ENCODE peak calls at places on chromosomes 13 and 19, in eight cellular contexts. K is lower leg skin, X is NB4, M is heart left ventricle, V is ovary, H is adrenal gland, L is prostate gland, G is body of pancreas. I is an unnamed sample.

GRCh38 chr13:28451482-28452217 is 43.3 kb downstream of the FLT1 start:
- DNase-seq in X (no peak), K (no peak), V (no peak), G (no peak), H (no peak), L (no peak), M (no peak), I (no peak)

GRCh38 chr19:14051980-14052379 is 9.9 kb downstream of the PALM3 start:
- DNase-seq in V (no peak), H (no peak), K (no peak), L (no peak), X (no peak), G (no peak), M (no peak), I (no peak)

GRCh38 chr19:3982701-3983541 is 2.3 kb downstream of the EEF2 start:
- DNase-seq in X (peak; percentile 11), K (no peak), L (no peak), V (peak; percentile 52), H (no peak), G (peak; percentile 46), M (peak; percentile 48), I (no peak)

GRCh38 chr19:17089238-17089637 is 13.7 kb downstream of the MYO9B start:
- DNase-seq in G (no peak), K (no peak), M (no peak), L (no peak), V (no peak), H (no peak), X (no peak), I (no peak)

GRCh38 chr13:100549316-100549715 is 39.3 kb downstream of the GGACT start:
- DNase-seq in X (no peak), M (no peak), V (no peak), K (no peak), L (no peak), H (no peak), G (no peak), I (no peak)

GRCh38 chr19:3450796-3451411 is 29.4 kb downstream of the SMIM24 start:
- DNase-seq in V (peak; percentile 76), G (peak; percentile 53), K (peak; percentile 92), M (peak; percentile 94), X (peak; percentile 44), H (peak; percentile 86), L (no peak), I (peak; percentile 52)

GRCh38 chr19:33904681-33905080 is 108.0 kb downstream of the KCTD15 start:
- DNase-seq in V (peak; percentile 21), X (no peak), H (no peak), G (peak; percentile 90), L (peak; percentile 29), K (no peak), M (peak; percentile 51), I (no peak)

GRCh38 chr13:29359181-29359580 is 236.3 kb downstream of the SLC7A1 start:
- DNase-seq in H (no peak), G (no peak), X (peak; percentile 53), L (no peak), V (no peak), M (no peak), K (no peak), I (no peak)

GRCh38 chr19:53537523-53538377 is at the start of gene ZNF331:
- DNase-seq in G (peak; percentile 85), L (peak; percentile 68), X (peak; percentile 81), H (peak; percentile 86), K (peak; percentile 96), M (peak; percentile 89), V (peak; percentile 86), I (peak; percentile 68)

GRCh38 chr13:80903911-80904310 is 563.0 kb upstream of the SPRY2 start:
- DNase-seq in M (no peak), X (no peak), L (no peak), V (no peak), K (no peak), G (no peak), H (no peak), I (no peak)
- TF ChIP-seq CTCF in M (no peak), X (no peak), L (no peak), V (no peak), K (no peak), G (no peak), H (no peak), I (no peak)

GRCh38 chr19:41956621-41957020 is 2.5 kb downstream of the RABAC1 start:
- DNase-seq in V (no peak), X (no peak), G (no peak), H (no peak), K (no peak), M (no peak), L (no peak), I (no peak)
- TF ChIP-seq POLR2A in V (no peak), X (no peak), G (no peak), H (no peak), K (no peak), M (no peak), L (no peak), I (no peak)

DNA sequence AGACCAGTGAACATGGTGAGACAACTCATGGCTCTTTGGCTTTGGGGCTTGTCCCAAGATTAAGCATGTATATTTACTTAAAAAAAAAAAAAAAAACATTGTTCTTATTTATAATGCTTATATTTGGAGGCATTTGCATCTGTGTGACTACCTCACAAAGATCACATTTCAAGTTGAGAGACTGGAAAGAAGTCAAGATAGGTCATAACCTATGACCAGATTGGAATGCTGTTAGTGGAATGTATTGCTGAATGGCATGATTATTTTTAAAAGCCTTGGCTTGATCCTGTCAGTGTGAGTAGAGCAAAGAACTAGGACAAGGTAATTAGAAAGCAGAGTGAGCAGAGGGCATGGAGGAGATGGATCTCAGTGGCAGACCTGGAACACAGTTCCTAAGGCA is 214.6 kb downstream of the OXGR1 start:
- DNase-seq in V (no peak), K (no peak), L (no peak), M (no peak), H (no peak), G (no peak), X (no peak), I (no peak)
- TF ChIP-seq CTCF in V (no peak), K (no peak), L (no peak), M (no peak), H (no peak), G (no peak), X (no peak), I (no peak)

GRCh38 chr13:49443689-49444516 is at the start of the genes CAB39L and SETDB2:
- DNase-seq in L (peak; percentile 100), K (peak; percentile 100), X (peak; percentile 100), M (peak; percentile 99), V (peak; percentile 99), G (peak; percentile 99), H (peak; percentile 99), I (peak; percentile 97)
- TF ChIP-seq POLR2A in L (peak; percentile 91), K (no peak), X (peak; percentile 96), M (peak; percentile 83), V (peak; percentile 74), G (peak; percentile 96), H (peak; percentile 70), I (peak; percentile 88)

GRCh38 chr19:42208612-42209011 is 8.9 kb downstream of the DEDD2 start:
- DNase-seq in K (no peak), L (no peak), X (no peak), G (no peak), V (no peak), M (peak; percentile 13), H (no peak), I (no peak)

GRCh38 chr19:42204684-42205083 is 12.8 kb downstream of the DEDD2 start:
- DNase-seq in G (no peak), V (no peak), H (no peak), M (peak; percentile 1), K (no peak), X (no peak), L (no peak), I (no peak)

GRCh38 chr19:42203700-42204099 is 13.8 kb downstream of the DEDD2 start:
- DNase-seq in K (no peak), V (no peak), H (no peak), G (no peak), M (no peak), L (no peak), X (no peak), I (no peak)

GRCh38 chr19:42207767-42208259 is 9.7 kb downstream of the DEDD2 start:
- DNase-seq in X (peak; percentile 87), M (peak; percentile 24), L (no peak), H (no peak), G (no peak), K (no peak), V (no peak), I (no peak)

DNA sequence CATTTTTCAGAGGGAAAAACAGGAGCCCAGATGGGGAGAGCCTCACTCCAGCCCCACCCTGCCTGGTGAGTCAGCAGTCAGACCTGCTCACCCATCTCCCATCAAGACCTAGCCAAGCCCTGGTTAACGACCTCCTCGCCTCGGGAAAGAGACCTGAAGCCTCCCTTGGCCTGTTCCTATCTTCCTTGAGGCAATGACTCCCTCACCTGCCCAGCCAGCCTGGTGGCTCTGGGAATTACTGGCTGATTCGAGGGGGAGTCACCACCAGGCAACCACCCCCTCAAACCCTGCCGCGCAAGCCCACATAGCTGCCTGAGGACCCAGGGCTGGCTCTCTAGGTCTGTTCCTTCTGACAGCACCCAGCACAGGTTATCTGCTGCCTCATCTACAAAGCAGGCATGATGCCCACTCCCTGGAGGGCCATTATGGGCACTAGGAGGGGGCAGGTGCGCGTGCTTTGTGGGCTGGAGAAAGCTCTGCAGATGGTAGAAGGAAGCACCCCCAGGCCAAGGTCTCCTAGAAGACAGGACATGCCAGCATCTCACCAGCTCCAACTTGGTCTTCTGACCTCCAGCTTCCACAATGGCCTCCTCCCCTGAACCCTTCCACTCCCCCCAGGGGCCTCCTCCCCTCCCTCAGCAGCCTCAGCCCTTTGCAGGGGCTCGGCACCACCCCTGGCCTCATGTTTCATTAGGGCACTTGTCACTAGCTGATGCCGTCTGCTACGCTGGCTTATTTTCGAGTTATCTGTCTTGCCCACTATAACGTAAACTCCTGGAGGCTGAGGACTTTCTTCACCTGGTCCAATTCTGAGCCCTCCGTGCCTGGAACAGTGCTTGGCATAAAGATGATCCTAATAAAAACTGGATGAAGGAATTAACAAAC is 10.4 kb downstream of the DEDD2 start:
- DNase-seq in K (no peak), V (no peak), X (peak; percentile 77), G (no peak), H (no peak), L (no peak), M (peak; percentile 16), I (no peak)
- TF ChIP-seq CTCF in K (no peak), V (no peak), X (no peak), G (no peak), H (no peak), L (no peak), M (no peak), I (no peak)